ENCODE peak calls at places on chromosomes 4 and X, in five cellular contexts. One of them, this sample, is unnamed.

GRCh38 chr4:123481034-123481433 is 84.4 kb downstream of the SPRY1 start:
- DNase-seq in Panc1: no peak
- DNase-seq in A673: no peak
- DNase-seq in activated naive CD4-positive, alpha-beta T cell treated with anti-CD3 and anti-CD28 coated beads, Interleukin-2, amount 50 U/mL, for 72 hours: no peak
- DNase-seq in M059J: peak; percentile 86
- DNase-seq in this sample: peak; percentile 61

GRCh38 chr4:8218371-8219050 is 19.4 kb downstream of the SH3TC1 start:
- DNase-seq in A673: no peak
- DNase-seq in activated naive CD4-positive, alpha-beta T cell treated with anti-CD3 and anti-CD28 coated beads, Interleukin-2, amount 50 U/mL, for 72 hours: no peak
- DNase-seq in Panc1: no peak
- DNase-seq in M059J: peak; percentile 29
- DNase-seq in this sample: no peak

GRCh38 chr4:158769175-158769831 is 477 bp downstream of the FNIP2 start:
- DNase-seq in activated naive CD4-positive, alpha-beta T cell treated with anti-CD3 and anti-CD28 coated beads, Interleukin-2, amount 50 U/mL, for 72 hours: peak; percentile 75
- DNase-seq in A673: peak; percentile 28
- DNase-seq in Panc1: no peak
- DNase-seq in M059J: peak; percentile 51
- DNase-seq in this sample: peak; percentile 43

GRCh38 chr4:8434251-8435073 is 6.1 kb downstream of the ACOX3 start:
- DNase-seq in A673: no peak
- DNase-seq in M059J: no peak
- DNase-seq in activated naive CD4-positive, alpha-beta T cell treated with anti-CD3 and anti-CD28 coated beads, Interleukin-2, amount 50 U/mL, for 72 hours: no peak
- DNase-seq in Panc1: no peak
- DNase-seq in this sample: no peak

GRCh38 chr4:100311181-100311580 is 120.9 kb upstream of the DDIT4L start:
- DNase-seq in activated naive CD4-positive, alpha-beta T cell treated with anti-CD3 and anti-CD28 coated beads, Interleukin-2, amount 50 U/mL, for 72 hours: no peak
- DNase-seq in M059J: no peak
- DNase-seq in A673: no peak
- DNase-seq in Panc1: no peak
- DNase-seq in this sample: no peak

GRCh38 chr4:69092980-69093568 is 3.2 kb upstream of the UGT2B7 start:
- DNase-seq in A673: no peak
- DNase-seq in Panc1: no peak
- DNase-seq in activated naive CD4-positive, alpha-beta T cell treated with anti-CD3 and anti-CD28 coated beads, Interleukin-2, amount 50 U/mL, for 72 hours: no peak
- DNase-seq in M059J: no peak
- DNase-seq in this sample: no peak

GRCh38 chr4:114658179-114658578 is 59.6 kb downstream of the UGT8 start:
- DNase-seq in activated naive CD4-positive, alpha-beta T cell treated with anti-CD3 and anti-CD28 coated beads, Interleukin-2, amount 50 U/mL, for 72 hours: no peak
- DNase-seq in Panc1: no peak
- DNase-seq in A673: no peak
- DNase-seq in M059J: no peak
- DNase-seq in this sample: no peak

GRCh38 chrX:30918480-30918879 is 29.4 kb upstream of the TAB3 start:
- DNase-seq in M059J: no peak
- DNase-seq in Panc1: no peak
- DNase-seq in activated naive CD4-positive, alpha-beta T cell treated with anti-CD3 and anti-CD28 coated beads, Interleukin-2, amount 50 U/mL, for 72 hours: no peak
- DNase-seq in A673: no peak
- DNase-seq in this sample: no peak

GRCh38 chr4:150909116-150909515 is 106.0 kb downstream of the LRBA start:
- DNase-seq in M059J: no peak
- DNase-seq in A673: no peak
- DNase-seq in activated naive CD4-positive, alpha-beta T cell treated with anti-CD3 and anti-CD28 coated beads, Interleukin-2, amount 50 U/mL, for 72 hours: no peak
- DNase-seq in Panc1: no peak
- DNase-seq in this sample: no peak

GRCh38 chr4:55447826-55448225 is 52.1 kb downstream of the TMEM165 start:
- DNase-seq in Panc1: no peak
- DNase-seq in M059J: peak; percentile 35
- DNase-seq in activated naive CD4-positive, alpha-beta T cell treated with anti-CD3 and anti-CD28 coated beads, Interleukin-2, amount 50 U/mL, for 72 hours: no peak
- DNase-seq in A673: peak; percentile 12
- DNase-seq in this sample: no peak

GRCh38 chr4:147808447-147808846 is 76.6 kb downstream of the ARHGAP10 start:
- DNase-seq in M059J: no peak
- DNase-seq in A673: no peak
- DNase-seq in activated naive CD4-positive, alpha-beta T cell treated with anti-CD3 and anti-CD28 coated beads, Interleukin-2, amount 50 U/mL, for 72 hours: no peak
- DNase-seq in Panc1: no peak
- DNase-seq in this sample: no peak

GRCh38 chrX:20594985-20595384 is 328.3 kb upstream of the RPS6KA3 start:
- DNase-seq in M059J: peak; percentile 1
- DNase-seq in activated naive CD4-positive, alpha-beta T cell treated with anti-CD3 and anti-CD28 coated beads, Interleukin-2, amount 50 U/mL, for 72 hours: no peak
- DNase-seq in A673: peak; percentile 11
- DNase-seq in Panc1: no peak
- DNase-seq in this sample: no peak